ENCODE peak calls at places on chromosomes 7 and 10, in nine cellular contexts. One of them, this sample, is unnamed.

GRCh38 chr7:5470721-5471311 is 47.2 kb upstream of the TNRC18 start:
- DNase-seq in hepatocyte: no peak
- DNase-seq in left ventricle myocardium inferior: peak; percentile 58
- DNase-seq in osteoblast: peak; percentile 82
- DNase-seq in mucosa of descending colon: no peak
- DNase-seq in fibroblast of lung: peak; percentile 65
- DNase-seq in psoas muscle: no peak
- DNase-seq in heart left ventricle: peak; percentile 59
- DNase-seq in OCI-LY7: no peak
- DNase-seq in this sample: peak; percentile 88

GRCh38 chr7:92740713-92741126 is 95.7 kb downstream of the CDK6 start:
- DNase-seq in mucosa of descending colon: no peak
- DNase-seq in fibroblast of lung: peak; percentile 69
- DNase-seq in psoas muscle: no peak
- DNase-seq in left ventricle myocardium inferior: no peak
- DNase-seq in hepatocyte: peak; percentile 53
- DNase-seq in OCI-LY7: no peak
- DNase-seq in heart left ventricle: no peak
- DNase-seq in osteoblast: peak; percentile 72
- DNase-seq in this sample: no peak

GRCh38 chr10:91043173-91043910 is 122.5 kb upstream of the ANKRD1 start:
- DNase-seq in OCI-LY7: peak; percentile 16
- DNase-seq in hepatocyte: peak; percentile 38
- DNase-seq in psoas muscle: no peak
- DNase-seq in osteoblast: peak; percentile 21
- DNase-seq in left ventricle myocardium inferior: no peak
- DNase-seq in heart left ventricle: no peak
- DNase-seq in mucosa of descending colon: no peak
- DNase-seq in fibroblast of lung: peak; percentile 45
- DNase-seq in this sample: no peak

GRCh38 chr10:21528452-21529235 is 3.2 kb upstream of the SKIDA1 start:
- DNase-seq in osteoblast: no peak
- DNase-seq in hepatocyte: no peak
- DNase-seq in psoas muscle: no peak
- DNase-seq in mucosa of descending colon: no peak
- DNase-seq in OCI-LY7: no peak
- DNase-seq in fibroblast of lung: peak; percentile 61
- DNase-seq in left ventricle myocardium inferior: no peak
- DNase-seq in heart left ventricle: no peak
- DNase-seq in this sample: no peak

GRCh38 chr7:152902054-152902453 is 142.5 kb downstream of the ACTR3B start:
- DNase-seq in heart left ventricle: no peak
- DNase-seq in fibroblast of lung: no peak
- DNase-seq in hepatocyte: no peak
- DNase-seq in left ventricle myocardium inferior: no peak
- DNase-seq in osteoblast: peak; percentile 25
- DNase-seq in OCI-LY7: no peak
- DNase-seq in psoas muscle: no peak
- DNase-seq in mucosa of descending colon: no peak
- DNase-seq in this sample: no peak

GRCh38 chr7:102258749-102259107 is 27.9 kb upstream of the SH2B2 start:
- DNase-seq in hepatocyte: no peak
- DNase-seq in heart left ventricle: no peak
- DNase-seq in psoas muscle: no peak
- DNase-seq in OCI-LY7: no peak
- DNase-seq in osteoblast: peak; percentile 29
- DNase-seq in left ventricle myocardium inferior: no peak
- DNase-seq in mucosa of descending colon: no peak
- DNase-seq in fibroblast of lung: no peak
- DNase-seq in this sample: peak; percentile 22

GRCh38 chr10:77962350-77963146 is 36.0 kb upstream of the DLG5 start:
- DNase-seq in osteoblast: no peak
- DNase-seq in OCI-LY7: no peak
- DNase-seq in left ventricle myocardium inferior: no peak
- DNase-seq in heart left ventricle: no peak
- DNase-seq in fibroblast of lung: no peak
- DNase-seq in mucosa of descending colon: no peak
- DNase-seq in psoas muscle: no peak
- DNase-seq in hepatocyte: no peak
- DNase-seq in this sample: no peak

GRCh38 chr10:98097611-98098010 is 36.8 kb upstream of the R3HCC1L start:
- DNase-seq in fibroblast of lung: no peak
- DNase-seq in heart left ventricle: no peak
- DNase-seq in hepatocyte: no peak
- DNase-seq in left ventricle myocardium inferior: no peak
- DNase-seq in OCI-LY7: no peak
- DNase-seq in mucosa of descending colon: no peak
- DNase-seq in osteoblast: no peak
- DNase-seq in psoas muscle: no peak
- DNase-seq in this sample: no peak

GRCh38 chr7:116548506-116548905 is 23.7 kb downstream of the CAV1 start:
- DNase-seq in mucosa of descending colon: no peak
- DNase-seq in osteoblast: no peak
- DNase-seq in psoas muscle: no peak
- DNase-seq in fibroblast of lung: no peak
- DNase-seq in left ventricle myocardium inferior: no peak
- DNase-seq in OCI-LY7: no peak
- DNase-seq in heart left ventricle: no peak
- DNase-seq in hepatocyte: no peak
- DNase-seq in this sample: no peak

GRCh38 chr10:34638405-34639054 is 176.6 kb downstream of the PARD3 start:
- DNase-seq in OCI-LY7: peak; percentile 74
- DNase-seq in osteoblast: peak; percentile 88
- DNase-seq in heart left ventricle: peak; percentile 81
- DNase-seq in psoas muscle: peak; percentile 90
- DNase-seq in hepatocyte: peak; percentile 88
- DNase-seq in left ventricle myocardium inferior: peak; percentile 77
- DNase-seq in mucosa of descending colon: peak; percentile 66
- DNase-seq in fibroblast of lung: peak; percentile 92
- DNase-seq in this sample: peak; percentile 92

GRCh38 chr7:36115448-36116321 is 37.4 kb upstream of the EEPD1 start:
- DNase-seq in hepatocyte: peak; percentile 92
- DNase-seq in mucosa of descending colon: peak; percentile 77
- DNase-seq in OCI-LY7: no peak
- DNase-seq in left ventricle myocardium inferior: peak; percentile 56
- DNase-seq in psoas muscle: peak; percentile 85
- DNase-seq in heart left ventricle: peak; percentile 49
- DNase-seq in fibroblast of lung: peak; percentile 92
- DNase-seq in osteoblast: peak; percentile 89
- DNase-seq in this sample: peak; percentile 89

GRCh38 chr7:101804642-101805401 is 12.6 kb upstream of the CUX1 start:
- DNase-seq in hepatocyte: peak; percentile 49
- DNase-seq in OCI-LY7: peak; percentile 72
- DNase-seq in fibroblast of lung: no peak
- DNase-seq in osteoblast: no peak
- DNase-seq in psoas muscle: no peak
- DNase-seq in heart left ventricle: no peak
- DNase-seq in left ventricle myocardium inferior: no peak
- DNase-seq in mucosa of descending colon: no peak
- DNase-seq in this sample: no peak

GRCh38 chr7:151313857-151314256 is 27.8 kb upstream of the NUB1 start:
- DNase-seq in OCI-LY7: no peak
- DNase-seq in left ventricle myocardium inferior: peak; percentile 60
- DNase-seq in fibroblast of lung: peak; percentile 55
- DNase-seq in osteoblast: peak; percentile 73
- DNase-seq in mucosa of descending colon: no peak
- DNase-seq in heart left ventricle: peak; percentile 56
- DNase-seq in psoas muscle: peak; percentile 81
- DNase-seq in hepatocyte: no peak
- DNase-seq in this sample: peak; percentile 89

GRCh38 chr7:113349339-113349738 is 231.0 kb upstream of the SMIM30 start:
- DNase-seq in heart left ventricle: no peak
- DNase-seq in OCI-LY7: no peak
- DNase-seq in psoas muscle: no peak
- DNase-seq in mucosa of descending colon: no peak
- DNase-seq in fibroblast of lung: no peak
- DNase-seq in hepatocyte: no peak
- DNase-seq in left ventricle myocardium inferior: no peak
- DNase-seq in osteoblast: no peak
- DNase-seq in this sample: no peak

GRCh38 chr7:29854257-29854938 is 48.1 kb downstream of the WIPF3 start:
- DNase-seq in osteoblast: no peak
- DNase-seq in fibroblast of lung: peak; percentile 31
- DNase-seq in left ventricle myocardium inferior: no peak
- DNase-seq in psoas muscle: no peak
- DNase-seq in mucosa of descending colon: no peak
- DNase-seq in OCI-LY7: no peak
- DNase-seq in heart left ventricle: no peak
- DNase-seq in hepatocyte: peak; percentile 71
- DNase-seq in this sample: no peak
- TF ChIP-seq CTCF in osteoblast: peak; percentile 16
- TF ChIP-seq CTCF in fibroblast of lung: no peak
- TF ChIP-seq CTCF in left ventricle myocardium inferior: peak; percentile 10
- TF ChIP-seq CTCF in psoas muscle: peak; percentile 20
- TF ChIP-seq CTCF in mucosa of descending colon: no peak
- TF ChIP-seq CTCF in OCI-LY7: no peak
- TF ChIP-seq CTCF in heart left ventricle: no peak
- TF ChIP-seq CTCF in hepatocyte: peak; percentile 21
- TF ChIP-seq CTCF in this sample: no peak

GRCh38 chr7:2637066-2637471 is 5.3 kb downstream of the TTYH3 start:
- DNase-seq in fibroblast of lung: no peak
- DNase-seq in left ventricle myocardium inferior: no peak
- DNase-seq in osteoblast: no peak
- DNase-seq in hepatocyte: no peak
- DNase-seq in heart left ventricle: no peak
- DNase-seq in mucosa of descending colon: no peak
- DNase-seq in OCI-LY7: no peak
- DNase-seq in psoas muscle: no peak
- DNase-seq in this sample: peak; percentile 85

GRCh38 chr7:2637505-2638223 is 5.9 kb downstream of the TTYH3 start:
- DNase-seq in heart left ventricle: peak; percentile 69
- DNase-seq in psoas muscle: peak; percentile 76
- DNase-seq in osteoblast: no peak
- DNase-seq in left ventricle myocardium inferior: peak; percentile 71
- DNase-seq in hepatocyte: no peak
- DNase-seq in mucosa of descending colon: peak; percentile 83
- DNase-seq in OCI-LY7: peak; percentile 71
- DNase-seq in fibroblast of lung: no peak
- DNase-seq in this sample: no peak

GRCh38 chr7:2639151-2639993 is 7.6 kb downstream of the TTYH3 start:
- DNase-seq in fibroblast of lung: no peak
- DNase-seq in psoas muscle: no peak
- DNase-seq in OCI-LY7: no peak
- DNase-seq in mucosa of descending colon: no peak
- DNase-seq in osteoblast: no peak
- DNase-seq in left ventricle myocardium inferior: no peak
- DNase-seq in heart left ventricle: no peak
- DNase-seq in hepatocyte: no peak
- DNase-seq in this sample: peak; percentile 77

GRCh38 chr7:2639994-2640830 is 8.4 kb downstream of the TTYH3 start:
- DNase-seq in left ventricle myocardium inferior: no peak
- DNase-seq in mucosa of descending colon: no peak
- DNase-seq in hepatocyte: no peak
- DNase-seq in heart left ventricle: no peak
- DNase-seq in OCI-LY7: no peak
- DNase-seq in osteoblast: no peak
- DNase-seq in psoas muscle: no peak
- DNase-seq in fibroblast of lung: no peak
- DNase-seq in this sample: peak; percentile 95

DNA sequence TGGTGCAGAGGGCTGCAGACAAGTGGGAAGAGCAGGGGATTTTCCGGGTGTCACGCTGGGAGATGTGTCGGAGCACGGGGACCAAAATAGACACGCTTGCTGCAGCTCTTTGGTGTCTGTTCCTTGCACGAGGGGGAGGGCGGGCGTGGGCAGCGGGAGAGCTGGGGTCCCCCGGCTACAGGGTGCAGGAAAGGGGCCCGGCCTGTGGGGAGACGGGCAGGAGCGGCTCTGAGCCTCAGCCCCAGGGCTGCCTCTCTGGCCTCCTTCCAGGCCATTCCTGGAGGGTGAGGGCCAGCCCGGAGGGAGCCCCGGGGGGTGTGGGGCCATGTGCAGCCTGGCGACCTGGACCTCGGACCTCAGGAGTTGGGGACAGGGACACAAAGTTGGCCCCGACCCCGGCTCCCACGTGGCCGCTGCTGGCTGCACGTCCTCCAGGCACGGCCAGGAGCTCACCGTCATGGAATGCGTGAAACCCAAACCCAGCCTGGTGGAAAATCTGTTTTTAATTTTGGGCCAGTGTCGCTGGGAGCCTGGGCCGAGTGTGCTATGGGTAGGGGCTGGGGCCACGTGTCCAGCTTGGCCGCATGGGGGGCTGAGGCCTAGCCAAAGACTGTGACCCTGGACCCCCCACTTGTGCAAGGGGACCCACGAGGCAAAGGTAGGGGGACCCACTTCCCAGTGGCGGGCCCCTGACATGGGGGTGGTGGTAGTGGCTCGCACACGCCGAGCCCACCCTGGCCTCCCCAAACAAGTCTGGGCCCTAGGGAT is 6.6 kb downstream of the TTYH3 start:
- DNase-seq in psoas muscle: peak; percentile 87
- DNase-seq in fibroblast of lung: peak; percentile 44
- DNase-seq in osteoblast: peak; percentile 96
- DNase-seq in hepatocyte: no peak
- DNase-seq in OCI-LY7: no peak
- DNase-seq in left ventricle myocardium inferior: peak; percentile 73
- DNase-seq in heart left ventricle: peak; percentile 70
- DNase-seq in mucosa of descending colon: no peak
- DNase-seq in this sample: peak; percentile 86
- H3K4me1 ChIP-seq in psoas muscle: peaks cover 48% of the 10 kb centered on the region
- H3K4me1 ChIP-seq in fibroblast of lung: peaks cover 63% of the 10 kb centered on the region
- H3K4me1 ChIP-seq in osteoblast: peaks cover 36% of the 10 kb centered on the region
- H3K4me1 ChIP-seq in hepatocyte: peaks cover 81% of the 10 kb centered on the region
- H3K4me1 ChIP-seq in OCI-LY7: peaks cover 45% of the 10 kb centered on the region
- H3K4me1 ChIP-seq in left ventricle myocardium inferior: peaks cover 94% of the 10 kb centered on the region
- H3K4me1 ChIP-seq in heart left ventricle: peaks cover 57% of the 10 kb centered on the region
- H3K4me1 ChIP-seq in mucosa of descending colon: peaks cover 20% of the 10 kb centered on the region
- H3K4me1 ChIP-seq in this sample: peaks cover 33% of the 10 kb centered on the region

GRCh38 chr7:44375236-44375699 is 49.9 kb upstream of the CAMK2B start:
- DNase-seq in heart left ventricle: no peak
- DNase-seq in psoas muscle: peak; percentile 81
- DNase-seq in mucosa of descending colon: no peak
- DNase-seq in osteoblast: no peak
- DNase-seq in left ventricle myocardium inferior: no peak
- DNase-seq in hepatocyte: no peak
- DNase-seq in OCI-LY7: no peak
- DNase-seq in fibroblast of lung: no peak
- DNase-seq in this sample: peak; percentile 35
- TF ChIP-seq CTCF in heart left ventricle: peak; percentile 51
- TF ChIP-seq CTCF in psoas muscle: peak; percentile 67
- TF ChIP-seq CTCF in mucosa of descending colon: no peak
- TF ChIP-seq CTCF in osteoblast: no peak
- TF ChIP-seq CTCF in left ventricle myocardium inferior: peak; percentile 64
- TF ChIP-seq CTCF in hepatocyte: peak; percentile 14
- TF ChIP-seq CTCF in OCI-LY7: peak; percentile 41
- TF ChIP-seq CTCF in fibroblast of lung: no peak
- TF ChIP-seq CTCF in this sample: peak; percentile 23

DNA sequence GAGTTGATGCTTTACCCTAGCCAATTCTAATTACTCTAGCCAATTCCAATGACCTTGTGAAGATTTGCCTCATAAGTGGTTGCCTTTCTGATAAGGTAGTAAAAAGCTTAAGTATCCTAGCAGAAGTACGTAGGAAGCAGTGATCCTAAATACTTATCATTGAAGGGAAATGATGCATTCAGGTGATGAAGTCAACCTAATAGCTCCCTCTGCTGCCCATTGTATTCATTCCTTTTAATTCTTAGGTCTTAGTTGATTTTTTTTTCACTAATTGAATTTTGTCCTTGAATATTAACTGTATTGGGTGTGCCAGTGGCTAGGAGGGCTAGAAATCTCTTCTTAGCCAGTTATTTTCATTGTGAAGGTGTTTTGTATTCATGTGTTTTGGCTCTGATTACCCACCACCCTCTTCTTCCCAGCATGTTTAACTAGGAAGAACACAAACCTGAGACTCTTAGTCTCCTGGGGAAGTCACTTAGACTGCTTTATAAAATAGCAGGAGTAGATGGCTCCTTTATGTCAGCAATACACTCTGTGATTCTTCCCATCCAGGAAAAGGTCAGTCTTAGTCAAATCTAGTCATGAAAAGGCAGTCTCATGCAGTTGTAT is 46.3 kb downstream of the PLEKHA8 start:
- DNase-seq in fibroblast of lung: peak; percentile 55
- DNase-seq in OCI-LY7: peak; percentile 62
- DNase-seq in osteoblast: no peak
- DNase-seq in mucosa of descending colon: no peak
- DNase-seq in heart left ventricle: no peak
- DNase-seq in psoas muscle: no peak
- DNase-seq in hepatocyte: peak; percentile 54
- DNase-seq in left ventricle myocardium inferior: no peak
- DNase-seq in this sample: no peak
- H3K4me1 ChIP-seq in fibroblast of lung: no peaks in the 10 kb centered on the region
- H3K4me1 ChIP-seq in OCI-LY7: no peaks in the 10 kb centered on the region
- H3K4me1 ChIP-seq in osteoblast: no peaks in the 10 kb centered on the region
- H3K4me1 ChIP-seq in mucosa of descending colon: no peaks in the 10 kb centered on the region
- H3K4me1 ChIP-seq in heart left ventricle: no peaks in the 10 kb centered on the region
- H3K4me1 ChIP-seq in psoas muscle: no peaks in the 10 kb centered on the region
- H3K4me1 ChIP-seq in hepatocyte: no peaks in the 10 kb centered on the region
- H3K4me1 ChIP-seq in left ventricle myocardium inferior: peaks cover 7% of the 10 kb centered on the region
- H3K4me1 ChIP-seq in this sample: no peaks in the 10 kb centered on the region

This sample was measured in kidney.